ENCODE peak calls at places on chromosome X, in four cellular contexts. F, V, E and M are unnamed samples.

GRCh38 chrX:120309873-120310730 is 1.2 kb downstream of the TMEM255A start:
- DNase-seq in V (peak; percentile 19), F (peak; percentile 58), E (no peak), M (no peak)

GRCh38 chrX:24870143-24870542 is 145.6 kb downstream of the ARX start:
- DNase-seq in E (no peak), F (no peak), V (peak; percentile 82), M (no peak)

GRCh38 chrX:8647176-8647575 is 84.8 kb downstream of the ANOS1 start:
- DNase-seq in V (no peak), E (no peak), F (no peak), M (no peak)

GRCh38 chrX:1754077-1754476 is 139.2 kb downstream of the ASMT start:
- DNase-seq in F (no peak), V (no peak), E (no peak), M (no peak)

GRCh38 chrX:56783450-56783831 is 54.4 kb downstream of the NBDY start:
- DNase-seq in V (peak; percentile 23), F (no peak), E (peak; percentile 43), M (peak; percentile 62)

GRCh38 chrX:101348452-101349222 is at the start of gene TIMM8A:
- DNase-seq in V (peak; percentile 66), E (peak; percentile 65), F (peak; percentile 85), M (peak; percentile 49)

GRCh38 chrX:80022363-80023031 is 7.9 kb downstream of the TBX22 start:
- DNase-seq in E (no peak), V (no peak), F (no peak), M (no peak)

GRCh38 chrX:41302293-41302868 is 31.6 kb upstream of the DDX3X start:
- DNase-seq in V (peak; percentile 20), F (peak; percentile 74), E (no peak), M (no peak)

GRCh38 chrX:75226280-75226679 is 47.6 kb upstream of the UPRT start:
- DNase-seq in V (no peak), F (no peak), E (no peak), M (no peak)

GRCh38 chrX:84729809-84730208 is 227.6 kb upstream of the HDX start:
- DNase-seq in V (peak; percentile 45), E (peak; percentile 61), F (peak; percentile 60), M (no peak)

GRCh38 chrX:95346854-95347253 is 1337.8 kb upstream of the DIAPH2 start:
- DNase-seq in V (peak; percentile 5), F (peak; percentile 32), E (peak; percentile 3), M (no peak)

GRCh38 chrX:2710041-2710471 is 19.0 kb downstream of the CD99 start:
- DNase-seq in V (peak; percentile 89), E (no peak), F (no peak), M (no peak)

GRCh38 chrX:9144643-9145290 is 110.8 kb upstream of the FAM9B start:
- DNase-seq in V (no peak), F (peak; percentile 39), E (no peak), M (no peak)

GRCh38 chrX:10589098-10589497 is 31.3 kb downstream of the MID1 start:
- DNase-seq in V (no peak), E (no peak), F (no peak), M (no peak)

GRCh38 chrX:2464677-2465166 is 36.1 kb downstream of the DHRSX start:
- DNase-seq in E (no peak), V (no peak), F (no peak), M (no peak)

GRCh38 chrX:132292753-132293152 is 73.5 kb upstream of the RAP2C start:
- DNase-seq in F (no peak), E (no peak), V (peak; percentile 61), M (no peak)

GRCh38 chrX:40056420-40056819 is 41.3 kb downstream of the BCOR start:
- DNase-seq in V (no peak), F (no peak), E (no peak), M (no peak)